ENCODE peak calls at places on chromosomes 11 and 22, in six cellular contexts. N is sigmoid colon, F is cardiac muscle cell, X is A549, L is Peyer's patch, M is tibial nerve. C is an unnamed sample.

GRCh38 chr22:49882519-49883293 is 29.1 kb downstream of the ZBED4 start:
- DNase-seq in M (no peak), F (no peak), X (no peak), L (no peak), N (no peak), C (no peak)

GRCh38 chr11:31240340-31240904 is 129.1 kb downstream of the DCDC1 start:
- DNase-seq in M (no peak), L (no peak), X (peak; percentile 73), N (no peak), F (peak; percentile 72), C (no peak)

GRCh38 chr11:61254403-61255025 is 13.5 kb downstream of the PGA5 start:
- DNase-seq in L (peak; percentile 78), X (peak; percentile 70), M (no peak), F (peak; percentile 72), N (no peak), C (peak; percentile 49)

GRCh38 chr11:74014880-74015279 is 6.0 kb upstream of the UCP3 start:
- DNase-seq in X (no peak), N (no peak), L (peak; percentile 44), M (no peak), F (no peak), C (no peak)

GRCh38 chr11:104968365-104968855 is at the start of gene CASP4:
- DNase-seq in L (no peak), X (peak; percentile 18), M (no peak), F (peak; percentile 87), N (no peak), C (no peak)

GRCh38 chr11:59562292-59562691 is 51.0 kb downstream of the OR4D9 start:
- DNase-seq in F (no peak), X (no peak), L (no peak), N (no peak), M (no peak), C (no peak)

GRCh38 chr11:67698247-67698646 is 23.8 kb upstream of the ALDH3B2 start:
- DNase-seq in X (peak; percentile 72), L (no peak), N (no peak), F (no peak), M (no peak), C (no peak)

GRCh38 chr22:46052331-46052771 is 75.4 kb upstream of the WNT7B start:
- DNase-seq in M (peak; percentile 11), X (no peak), F (no peak), L (no peak), N (peak; percentile 72), C (no peak)

GRCh38 chr11:44575288-44575672 is 9.8 kb downstream of the CD82 start:
- DNase-seq in M (no peak), N (no peak), X (no peak), F (no peak), L (peak; percentile 24), C (no peak)

GRCh38 chr11:72238040-72238450 is 5.9 kb downstream of the PHOX2A start:
- DNase-seq in X (peak; percentile 82), L (peak; percentile 75), F (peak; percentile 77), N (peak; percentile 90), M (no peak), C (no peak)

GRCh38 chr11:107928767-107929507 is 689 bp downstream of the RAB39A start:
- DNase-seq in N (no peak), F (no peak), L (no peak), X (peak; percentile 4), M (no peak), C (peak; percentile 22)

GRCh38 chr11:117426297-117426685 is 98.6 kb downstream of the CEP164 start:
- DNase-seq in N (peak; percentile 82), F (peak; percentile 56), X (peak; percentile 37), M (peak; percentile 42), L (peak; percentile 79), C (peak; percentile 52)

DNA sequence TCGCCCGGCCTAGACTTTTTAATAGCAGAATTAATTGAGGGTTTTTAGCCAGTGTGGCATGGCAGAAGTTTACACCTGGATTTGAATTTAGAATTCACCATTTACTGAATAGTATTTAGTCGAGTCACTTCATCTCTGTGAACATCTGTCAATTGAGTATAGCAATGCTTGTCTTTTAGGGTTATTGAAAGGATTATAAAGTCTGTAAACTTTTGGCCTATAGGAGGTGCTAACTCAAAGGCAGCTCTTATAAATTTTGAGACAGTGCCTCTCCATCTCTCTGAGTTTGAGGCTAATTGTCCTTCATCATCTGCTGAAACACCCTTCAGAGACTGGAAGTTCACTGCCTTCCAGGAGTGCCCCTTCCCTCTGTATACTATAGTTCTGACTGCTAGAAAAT is 205.0 kb downstream of the NELL1 start:
- DNase-seq in M (no peak), N (no peak), F (no peak), L (no peak), X (no peak), C (no peak)
- TF ChIP-seq CTCF in M (no peak), N (no peak), F (no peak), L (no peak), X (no peak), C (no peak)

DNA sequence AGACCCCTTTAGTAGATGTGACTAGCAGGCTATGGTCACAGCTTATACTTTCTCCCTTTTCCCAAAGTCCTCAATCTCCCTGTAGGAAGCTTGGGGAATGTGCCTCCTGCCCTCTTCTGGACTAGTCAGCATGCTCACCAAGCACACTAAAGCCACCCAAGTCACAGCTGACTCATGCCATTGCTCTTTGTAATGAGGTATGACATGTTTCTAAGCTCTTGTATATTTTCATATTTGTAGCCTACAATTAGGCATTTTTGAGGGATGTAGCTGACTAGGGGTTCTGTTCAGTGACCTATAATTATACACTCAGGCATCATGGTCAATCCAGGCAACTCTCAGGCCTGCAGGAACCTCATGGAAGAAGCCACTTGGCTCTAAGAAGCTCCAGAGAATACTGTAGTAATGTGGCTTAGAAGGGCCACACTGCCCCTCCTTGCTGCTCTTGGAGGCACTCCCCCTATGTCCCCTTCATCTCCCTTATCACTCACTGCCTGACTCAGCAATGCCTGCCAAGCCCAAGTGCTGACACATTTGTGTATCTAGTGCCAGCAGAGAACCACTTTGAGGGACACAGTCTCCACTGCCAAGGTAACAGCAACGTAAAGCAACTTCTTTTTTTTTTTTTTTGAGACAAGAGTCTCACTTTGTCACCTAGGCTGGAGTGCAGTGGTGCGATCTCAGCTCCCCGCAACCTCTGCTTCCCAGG is 86.2 kb downstream of the RPL27A start:
- DNase-seq in M (no peak), X (peak; percentile 44), F (peak; percentile 56), L (no peak), N (no peak), C (no peak)
- TF ChIP-seq CTCF in M (no peak), X (peak; percentile 24), F (peak; percentile 26), L (no peak), N (no peak), C (no peak)

GRCh38 chr11:62875698-62876483 is 4.8 kb upstream of the SLC3A2 start:
- DNase-seq in F (no peak), L (no peak), M (no peak), N (no peak), X (no peak), C (no peak)
- TF ChIP-seq CTCF in F (no peak), L (no peak), M (no peak), N (no peak), X (no peak), C (no peak)

GRCh38 chr22:27406389-27406861 is 395.1 kb downstream of the MN1 start:
- DNase-seq in M (no peak), N (no peak), F (no peak), L (no peak), X (no peak), C (no peak)
- TF ChIP-seq CTCF in M (no peak), N (no peak), F (no peak), L (no peak), X (no peak), C (no peak)

DNA sequence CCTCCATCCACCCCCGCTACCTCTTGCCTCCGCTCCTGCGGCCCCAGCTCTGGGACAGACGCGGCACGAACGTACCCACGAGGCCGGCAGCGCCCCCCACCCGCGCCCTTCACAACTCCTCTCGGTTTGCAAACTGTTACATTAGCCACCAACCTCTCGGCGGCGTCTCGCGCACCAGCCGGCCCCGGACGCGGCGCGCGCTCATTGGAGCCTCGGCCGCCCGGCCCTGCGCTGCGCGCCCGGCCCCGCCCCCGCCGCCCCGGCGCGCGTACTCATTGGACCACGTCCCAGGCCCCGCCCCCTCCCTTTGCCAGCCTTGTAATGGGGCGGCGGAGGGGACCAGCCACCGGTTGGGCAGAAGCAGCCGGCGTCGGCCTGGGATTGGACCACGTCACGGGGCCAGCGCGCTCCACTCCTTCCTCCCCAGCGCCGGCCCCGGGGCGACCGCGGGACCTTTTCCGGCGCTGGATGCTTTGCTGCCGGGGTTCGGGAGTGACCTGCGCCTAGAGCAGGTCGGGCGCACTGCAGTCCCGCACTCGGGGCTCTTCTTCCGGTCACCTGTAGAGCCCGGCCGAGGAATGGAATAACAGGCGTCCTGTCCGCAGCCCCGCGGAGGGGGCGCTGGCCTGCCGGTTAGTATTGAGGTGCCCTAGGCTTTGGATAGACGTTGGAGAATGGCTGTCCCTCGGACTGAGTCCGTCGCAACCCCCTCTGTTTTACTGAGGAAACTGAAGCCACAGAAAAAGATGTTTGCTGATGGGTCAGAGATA is at the start of gene HYOU1:
- DNase-seq in N (peak; percentile 99), M (peak; percentile 99), X (peak; percentile 94), L (peak; percentile 100), F (peak; percentile 98), C (peak; percentile 97)
- TF ChIP-seq CTCF in N (no peak), M (peak; percentile 50), X (no peak), L (no peak), F (peak; percentile 40), C (no peak)

GRCh38 chr11:29009426-29009825 is 901.2 kb downstream of the METTL15 start:
- DNase-seq in M (no peak), F (no peak), L (no peak), X (no peak), N (no peak), C (no peak)
- TF ChIP-seq CTCF in M (no peak), F (no peak), L (no peak), X (no peak), N (no peak), C (no peak)

DNA sequence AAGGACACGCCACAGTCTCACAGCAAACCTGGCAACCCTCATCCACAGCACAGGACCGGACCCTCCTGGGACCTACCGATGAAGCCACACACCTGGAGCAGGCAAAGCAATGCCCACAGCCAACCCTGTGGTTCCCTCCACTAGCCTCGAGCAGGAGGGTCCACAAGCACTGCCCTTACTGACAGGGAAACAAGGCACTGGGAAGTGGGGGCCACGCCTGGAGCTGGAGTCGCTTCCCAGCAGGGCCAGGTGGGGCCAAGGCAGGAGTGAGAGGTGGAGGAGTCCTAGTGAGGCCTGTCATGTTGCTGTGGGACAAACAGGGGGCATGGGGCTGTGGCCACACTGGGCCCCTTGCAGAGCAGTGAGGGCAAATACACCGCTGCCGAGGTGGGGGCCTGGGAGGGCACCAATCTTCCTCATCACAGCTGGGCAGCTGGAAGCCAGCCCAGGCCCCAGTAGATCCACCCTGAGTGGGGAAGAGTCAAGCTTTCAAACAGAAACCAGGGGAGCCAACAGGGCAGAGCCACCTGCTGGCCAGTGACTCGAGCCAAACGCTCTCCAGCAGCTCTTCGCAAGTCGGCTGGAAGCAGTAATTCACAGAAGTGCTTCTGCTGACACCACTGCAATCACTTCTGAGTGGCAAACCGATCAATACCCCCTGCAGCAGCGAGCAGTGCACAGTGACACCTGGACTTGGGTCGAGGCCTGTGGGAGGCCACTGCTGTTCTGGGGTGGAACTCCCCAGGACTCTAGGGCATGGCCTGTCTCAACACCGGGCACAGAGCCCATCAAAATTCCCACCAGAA is 13.7 kb downstream of the SULT4A1 start:
- DNase-seq in F (peak; percentile 38), L (peak; percentile 42), X (peak; percentile 16), N (peak; percentile 43), M (peak; percentile 4), C (no peak)
- TF ChIP-seq CTCF in F (peak; percentile 51), L (no peak), X (peak; percentile 31), N (no peak), M (no peak), C (no peak)

DNA sequence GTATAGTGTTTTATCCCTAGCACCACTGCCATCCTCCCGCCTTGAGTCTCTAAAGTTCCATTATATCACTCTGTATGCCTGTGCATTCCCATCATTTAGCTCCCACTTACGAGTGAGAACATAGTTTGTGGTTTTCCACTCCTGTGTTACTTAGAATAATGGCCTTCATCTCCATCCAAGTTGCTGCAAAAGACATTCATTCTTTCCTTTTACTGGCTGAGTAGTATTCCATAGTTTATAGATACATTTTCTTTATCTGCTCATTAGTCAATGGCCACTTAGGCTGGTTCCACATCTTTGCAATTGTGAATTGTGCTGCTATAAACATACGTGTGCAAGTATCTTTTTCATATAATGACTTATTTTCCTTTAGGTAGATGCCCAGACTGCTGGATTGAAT is 24.4 kb downstream of the TAB1 start:
- DNase-seq in X (no peak), M (no peak), F (no peak), L (no peak), N (no peak), C (no peak)
- TF ChIP-seq CTCF in X (no peak), M (no peak), F (no peak), L (no peak), N (no peak), C (no peak)